ENCODE peak calls at places on chromosome X, in ten cellular contexts. E, G, C, N, U, K, Z, X, A and W are unnamed samples.

GRCh38 chrX:87583679-87584078 is 66.1 kb downstream of the KLHL4 start:
- DNase-seq in E (no peak), G (no peak), C (no peak), N (peak; percentile 2), U (peak; percentile 40), K (peak; percentile 19), Z (no peak), X (peak; percentile 44), A (no peak), W (no peak)

GRCh38 chrX:81195712-81196111 is 6.0 kb downstream of the HMGN5 start:
- DNase-seq in E (peak; percentile 5), G (peak; percentile 57), C (peak; percentile 9), N (peak; percentile 31), U (peak; percentile 71), K (peak; percentile 66), Z (peak; percentile 22), X (peak; percentile 70), A (peak; percentile 49), W (peak; percentile 47)

GRCh38 chrX:5746231-5746630 is 482.4 kb downstream of the NLGN4X start:
- DNase-seq in E (no peak), G (no peak), C (no peak), N (no peak), U (no peak), K (no peak), Z (no peak), X (no peak), A (no peak), W (no peak)

GRCh38 chrX:131821945-131822622 is 201.0 kb upstream of the STK26 start:
- DNase-seq in E (peak; percentile 59), G (no peak), C (no peak), N (no peak), U (no peak), K (peak; percentile 95), Z (no peak), X (no peak), A (peak; percentile 84), W (no peak)

GRCh38 chrX:53048169-53049126 is at the start of gene GPR173:
- DNase-seq in E (peak; percentile 62), G (no peak), C (peak; percentile 28), N (peak; percentile 50), U (peak; percentile 65), K (peak; percentile 69), Z (no peak), X (peak; percentile 63), A (peak; percentile 59), W (no peak)

GRCh38 chrX:73021361-73022092 is 18.8 kb downstream of the PABPC1L2B start:
- DNase-seq in E (no peak), G (no peak), C (no peak), N (no peak), U (no peak), K (no peak), Z (no peak), X (no peak), A (no peak), W (no peak)

GRCh38 chrX:129925305-129926092 is 19.5 kb downstream of the UTP14A start:
- DNase-seq in E (peak; percentile 39), G (peak; percentile 70), C (peak; percentile 41), N (peak; percentile 63), U (peak; percentile 87), K (peak; percentile 88), Z (peak; percentile 46), X (peak; percentile 85), A (peak; percentile 80), W (no peak)

GRCh38 chrX:43096830-43097229 is 318.9 kb upstream of the PPP1R2C start:
- DNase-seq in E (no peak), G (no peak), C (no peak), N (no peak), U (no peak), K (no peak), Z (no peak), X (no peak), A (no peak), W (no peak)

GRCh38 chrX:136199365-136199764 is 51.8 kb downstream of the MAP7D3 start:
- DNase-seq in E (peak; percentile 56), G (no peak), C (no peak), N (no peak), U (no peak), K (no peak), Z (no peak), X (peak; percentile 79), A (no peak), W (no peak)

GRCh38 chrX:12965390-12965940 is 9.4 kb upstream of the TMSB4X start:
- DNase-seq in E (no peak), G (no peak), C (no peak), N (no peak), U (no peak), K (no peak), Z (no peak), X (no peak), A (no peak), W (no peak)

DNA sequence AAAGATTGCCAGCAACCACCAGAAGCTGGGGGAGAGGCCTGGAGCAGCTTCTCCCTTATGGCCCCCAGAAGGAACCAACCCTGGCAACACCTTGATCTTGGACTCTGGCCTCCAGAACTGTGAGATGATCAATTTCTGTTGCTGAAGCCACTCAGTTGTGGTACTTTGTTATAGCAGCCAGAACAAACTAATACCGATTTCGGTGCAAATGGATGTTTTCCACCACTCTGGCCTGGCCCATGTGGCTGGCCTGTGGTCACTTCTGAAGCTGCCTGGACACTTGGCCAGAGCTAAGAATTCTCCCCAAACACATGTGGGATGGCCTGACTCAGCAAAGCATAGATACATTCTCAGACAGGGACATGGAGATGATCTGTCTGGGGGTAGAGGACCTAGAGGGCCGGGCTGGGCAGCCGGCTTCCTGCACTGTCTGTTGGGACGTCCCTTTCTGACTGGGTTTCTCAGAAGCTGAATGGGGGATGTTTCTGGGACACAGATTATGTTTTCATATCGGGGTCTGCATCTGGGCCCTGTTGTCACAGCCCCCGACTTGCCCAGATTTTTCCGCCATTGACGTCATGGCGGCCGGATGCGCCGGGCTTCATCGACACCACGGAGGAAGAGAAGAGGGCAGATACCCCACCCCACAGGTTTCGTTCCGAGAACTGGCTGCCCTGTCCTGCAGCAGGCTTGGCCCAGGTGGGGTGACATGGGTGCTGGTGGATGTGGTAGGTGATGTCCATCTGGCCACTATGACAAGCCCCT is 4.1 kb downstream of the FOXP3 start:
- DNase-seq in E (no peak), G (no peak), C (no peak), N (no peak), U (no peak), K (no peak), Z (no peak), X (no peak), A (no peak), W (no peak)
- TF ChIP-seq CTCF in E (no peak), G (no peak), C (no peak), N (no peak), U (no peak), K (no peak), Z (no peak), X (no peak), A (no peak), W (no peak)

DNA sequence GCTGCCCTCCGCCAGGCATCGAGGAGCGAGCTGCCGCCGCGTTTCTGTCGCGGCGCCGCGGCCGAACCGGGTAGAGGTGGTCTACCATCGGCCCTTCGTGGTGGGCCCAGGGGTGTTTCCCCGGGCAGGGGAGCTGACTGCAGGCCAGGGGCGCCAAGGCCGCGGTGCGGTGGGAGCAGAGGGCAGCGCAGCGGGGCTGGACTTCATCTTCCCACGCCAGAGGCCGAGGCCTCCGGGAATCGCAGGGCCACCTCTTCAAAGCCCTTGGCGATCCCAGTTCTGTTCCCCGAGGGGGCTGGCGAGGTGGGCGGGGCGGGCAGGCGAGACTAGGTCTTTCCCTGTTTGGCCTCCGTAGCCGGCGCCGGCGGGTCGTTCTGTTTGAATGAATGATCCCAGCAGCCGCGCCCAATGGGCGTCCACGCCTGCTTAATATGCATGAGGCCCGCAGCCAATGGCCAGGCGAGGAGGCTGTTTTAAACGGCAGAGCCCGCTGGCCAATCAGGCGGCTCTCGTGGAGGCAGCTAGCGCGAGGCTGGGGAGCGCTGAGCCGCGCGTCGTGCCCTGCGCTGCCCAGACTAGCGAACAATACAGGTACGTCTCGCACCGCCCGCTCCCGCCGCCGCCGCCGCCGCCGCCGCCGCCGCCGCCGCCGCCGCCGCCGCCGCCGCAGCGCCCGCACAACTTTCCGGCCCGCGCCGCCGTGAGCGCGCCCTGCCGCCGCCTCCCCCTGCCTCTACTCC is at the start of gene HMGB3:
- DNase-seq in E (peak; percentile 81), G (peak; percentile 67), C (peak; percentile 80), N (peak; percentile 94), U (peak; percentile 87), K (peak; percentile 83), Z (peak; percentile 94), X (peak; percentile 90), A (peak; percentile 89), W (peak; percentile 83)
- TF ChIP-seq CTCF in E (no peak), G (no peak), C (no peak), N (no peak), U (no peak), K (no peak), Z (no peak), X (no peak), A (no peak), W (no peak)

GRCh38 chrX:144586756-144587155 is 660.5 kb upstream of the SPANXN1 start:
- DNase-seq in E (no peak), G (no peak), C (no peak), N (peak; percentile 50), U (peak; percentile 22), K (peak; percentile 46), Z (no peak), X (peak; percentile 79), A (no peak), W (no peak)

DNA sequence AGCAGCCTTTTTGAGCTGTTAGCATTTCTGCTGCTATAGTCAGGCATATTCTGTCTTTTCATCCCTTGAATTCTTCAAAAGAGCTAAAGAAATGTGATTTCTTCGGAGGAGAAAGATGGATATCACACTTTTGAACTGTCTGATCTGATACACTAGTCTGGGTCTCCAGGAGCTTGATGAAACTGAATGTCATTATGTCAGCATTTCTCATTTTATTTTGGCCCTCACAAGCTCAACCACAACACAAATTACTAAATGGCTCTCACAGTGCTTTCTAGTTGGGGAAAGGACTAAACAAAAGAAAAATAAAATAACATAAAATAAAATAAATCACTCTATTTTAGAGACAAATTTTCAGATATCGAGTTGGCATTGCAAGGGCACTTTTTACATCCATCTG is 655.3 kb upstream of the SPANXN1 start:
- DNase-seq in E (no peak), G (no peak), C (no peak), N (no peak), U (no peak), K (no peak), Z (no peak), X (no peak), A (no peak), W (no peak)
- TF ChIP-seq CTCF in E (no peak), G (no peak), C (no peak), N (no peak), U (no peak), K (no peak), Z (no peak), X (no peak), A (no peak), W (no peak)

GRCh38 chrX:20743054-20743453 is 476.3 kb upstream of the RPS6KA3 start:
- DNase-seq in E (no peak), G (no peak), C (no peak), N (no peak), U (no peak), K (no peak), Z (no peak), X (no peak), A (no peak), W (peak; percentile 38)

GRCh38 chrX:20742106-20742505 is 475.4 kb upstream of the RPS6KA3 start:
- DNase-seq in E (peak; percentile 55), G (no peak), C (no peak), N (no peak), U (peak; percentile 4), K (peak; percentile 40), Z (no peak), X (no peak), A (no peak), W (peak; percentile 38)

GRCh38 chrX:20740443-20740842 is 473.7 kb upstream of the RPS6KA3 start:
- DNase-seq in E (no peak), G (no peak), C (no peak), N (no peak), U (no peak), K (no peak), Z (no peak), X (no peak), A (no peak), W (no peak)

GRCh38 chrX:20739038-20739745 is 472.5 kb upstream of the RPS6KA3 start:
- DNase-seq in E (no peak), G (no peak), C (no peak), N (no peak), U (no peak), K (no peak), Z (no peak), X (no peak), A (no peak), W (no peak)
- TF ChIP-seq CTCF in E (no peak), G (no peak), C (no peak), N (no peak), U (no peak), K (no peak), Z (no peak), X (no peak), A (no peak), W (no peak)